ENCODE peak calls at places on chromosomes 2 and 18, in six cellular contexts. One of them, this sample, is unnamed. For H3K4me1, the result is how much of the 10 kb centered on the place peaks cover.

GRCh38 chr2:180124273-180124881 is 117.3 kb upstream of the CWC22 start:
- DNase-seq in SJSA1: no peak
- DNase-seq in transverse colon: no peak
- DNase-seq in A549: peak
- DNase-seq in astrocyte: peak
- DNase-seq in heart left ventricle: no peak
- DNase-seq in this sample: peak

GRCh38 chr2:170264865-170265264 is 86.9 kb downstream of the MYO3B start:
- DNase-seq in A549: no peak
- DNase-seq in heart left ventricle: no peak
- DNase-seq in SJSA1: no peak
- DNase-seq in transverse colon: no peak
- DNase-seq in astrocyte: no peak
- DNase-seq in this sample: no peak

GRCh38 chr2:28338046-28338753 is 54.5 kb upstream of the FOSL2 start:
- DNase-seq in astrocyte: peak
- DNase-seq in SJSA1: peak
- DNase-seq in A549: no peak
- DNase-seq in heart left ventricle: peak
- DNase-seq in transverse colon: peak
- DNase-seq in this sample: peak

GRCh38 chr2:72803151-72803550 is 22.7 kb downstream of the EXOC6B start:
- DNase-seq in transverse colon: no peak
- DNase-seq in A549: no peak
- DNase-seq in SJSA1: no peak
- DNase-seq in astrocyte: peak
- DNase-seq in heart left ventricle: no peak
- DNase-seq in this sample: no peak

GRCh38 chr2:40367032-40367431 is 84.9 kb downstream of the SLC8A1 start:
- DNase-seq in astrocyte: no peak
- DNase-seq in heart left ventricle: no peak
- DNase-seq in SJSA1: no peak
- DNase-seq in transverse colon: no peak
- DNase-seq in A549: no peak
- DNase-seq in this sample: no peak

GRCh38 chr18:75290737-75291358 is 80.3 kb downstream of the TSHZ1 start:
- DNase-seq in SJSA1: no peak
- DNase-seq in heart left ventricle: no peak
- DNase-seq in A549: no peak
- DNase-seq in astrocyte: no peak
- DNase-seq in transverse colon: no peak
- DNase-seq in this sample: no peak

GRCh38 chr2:176804392-176804791 is 408.2 kb upstream of the HNRNPA3 start:
- DNase-seq in astrocyte: no peak
- DNase-seq in SJSA1: no peak
- DNase-seq in A549: no peak
- DNase-seq in transverse colon: no peak
- DNase-seq in heart left ventricle: no peak
- DNase-seq in this sample: no peak

GRCh38 chr2:72993147-72993546 is 75.8 kb downstream of the EMX1 start:
- DNase-seq in A549: peak
- DNase-seq in SJSA1: peak
- DNase-seq in transverse colon: no peak
- DNase-seq in astrocyte: no peak
- DNase-seq in heart left ventricle: peak
- DNase-seq in this sample: peak

GRCh38 chr2:37232131-37232933 is 874 bp downstream of the NDUFAF7 start:
- DNase-seq in heart left ventricle: no peak
- DNase-seq in astrocyte: peak
- DNase-seq in transverse colon: peak
- DNase-seq in A549: peak
- DNase-seq in SJSA1: no peak
- DNase-seq in this sample: peak

GRCh38 chr18:75139226-75139911 is 69.6 kb downstream of the PTGR3 start:
- DNase-seq in heart left ventricle: no peak
- DNase-seq in astrocyte: no peak
- DNase-seq in transverse colon: no peak
- DNase-seq in A549: no peak
- DNase-seq in SJSA1: no peak
- DNase-seq in this sample: no peak

GRCh38 chr2:55136138-55136541 is 85.9 kb upstream of the RTN4 start:
- DNase-seq in transverse colon: peak
- DNase-seq in SJSA1: no peak
- DNase-seq in astrocyte: no peak
- DNase-seq in A549: no peak
- DNase-seq in heart left ventricle: no peak
- DNase-seq in this sample: no peak

GRCh38 chr2:237968048-237968862 is 1.4 kb downstream of the UBE2F start:
- DNase-seq in A549: peak
- DNase-seq in transverse colon: peak
- DNase-seq in astrocyte: peak
- DNase-seq in SJSA1: no peak
- DNase-seq in heart left ventricle: peak
- DNase-seq in this sample: no peak

GRCh38 chr2:48699377-48699951 is 56.1 kb downstream of the LHCGR start:
- DNase-seq in transverse colon: no peak
- DNase-seq in astrocyte: peak
- DNase-seq in SJSA1: no peak
- DNase-seq in heart left ventricle: no peak
- DNase-seq in A549: no peak
- DNase-seq in this sample: no peak

GRCh38 chr2:193670478-193670877 is 1475.7 kb upstream of the TMEFF2 start:
- DNase-seq in astrocyte: no peak
- DNase-seq in transverse colon: no peak
- DNase-seq in A549: no peak
- DNase-seq in heart left ventricle: no peak
- DNase-seq in SJSA1: no peak
- DNase-seq in this sample: no peak

GRCh38 chr2:220949476-220949875 is 622.6 kb downstream of the EPHA4 start:
- DNase-seq in transverse colon: no peak
- DNase-seq in heart left ventricle: no peak
- DNase-seq in A549: no peak
- DNase-seq in astrocyte: peak
- DNase-seq in SJSA1: no peak
- DNase-seq in this sample: no peak

GRCh38 chr18:11989966-11990380 is 8.7 kb downstream of the IMPA2 start:
- DNase-seq in SJSA1: no peak
- DNase-seq in heart left ventricle: no peak
- DNase-seq in astrocyte: no peak
- DNase-seq in transverse colon: no peak
- DNase-seq in A549: no peak
- DNase-seq in this sample: peak

GRCh38 chr2:64797881-64798590 is 144.3 kb upstream of the SERTAD2 start:
- DNase-seq in heart left ventricle: no peak
- DNase-seq in SJSA1: peak
- DNase-seq in A549: no peak
- DNase-seq in transverse colon: no peak
- DNase-seq in astrocyte: peak
- DNase-seq in this sample: peak

GRCh38 chr18:23243178-23243577 is 107.9 kb downstream of the CABLES1 start:
- DNase-seq in A549: no peak
- DNase-seq in astrocyte: no peak
- DNase-seq in transverse colon: no peak
- DNase-seq in heart left ventricle: no peak
- DNase-seq in SJSA1: no peak
- DNase-seq in this sample: no peak

GRCh38 chr2:127427376-127428056 is 9.3 kb downstream of the PROC start:
- DNase-seq in heart left ventricle: no peak
- DNase-seq in SJSA1: no peak
- DNase-seq in A549: no peak
- DNase-seq in transverse colon: no peak
- DNase-seq in astrocyte: no peak
- DNase-seq in this sample: no peak

GRCh38 chr18:30081122-30081521 is 961.4 kb downstream of the DSC3 start:
- DNase-seq in astrocyte: no peak
- DNase-seq in heart left ventricle: no peak
- DNase-seq in SJSA1: no peak
- DNase-seq in A549: no peak
- DNase-seq in transverse colon: no peak
- DNase-seq in this sample: no peak

GRCh38 chr2:46917628-46918027 is 2.0 kb upstream of the MCFD2 start:
- DNase-seq in heart left ventricle: no peak
- DNase-seq in astrocyte: no peak
- DNase-seq in SJSA1: no peak
- DNase-seq in A549: no peak
- DNase-seq in transverse colon: no peak
- DNase-seq in this sample: no peak

GRCh38 chr2:172129404-172129803 is 26.7 kb upstream of the DLX2 start:
- DNase-seq in transverse colon: no peak
- DNase-seq in heart left ventricle: no peak
- DNase-seq in A549: no peak
- DNase-seq in SJSA1: no peak
- DNase-seq in astrocyte: no peak
- DNase-seq in this sample: no peak

GRCh38 chr2:178592655-178593054 is 112.4 kb downstream of the PLEKHA3 start:
- DNase-seq in A549: no peak
- DNase-seq in SJSA1: no peak
- DNase-seq in transverse colon: no peak
- DNase-seq in heart left ventricle: no peak
- DNase-seq in astrocyte: no peak
- DNase-seq in this sample: no peak

GRCh38 chr2:227125506-227125905 is 38.5 kb downstream of the COL4A4 start:
- DNase-seq in SJSA1: no peak
- DNase-seq in heart left ventricle: no peak
- DNase-seq in transverse colon: no peak
- DNase-seq in astrocyte: no peak
- DNase-seq in A549: peak
- DNase-seq in this sample: no peak

GRCh38 chr2:112182581-112183034 is 44.4 kb downstream of the FBLN7 start:
- DNase-seq in SJSA1: no peak
- DNase-seq in A549: no peak
- DNase-seq in astrocyte: no peak
- DNase-seq in heart left ventricle: no peak
- DNase-seq in transverse colon: no peak
- DNase-seq in this sample: peak

GRCh38 chr2:191675807-191676667 is 1.9 kb upstream of the NABP1 start:
- DNase-seq in heart left ventricle: peak
- DNase-seq in SJSA1: no peak
- DNase-seq in A549: no peak
- DNase-seq in transverse colon: peak
- DNase-seq in astrocyte: no peak
- DNase-seq in this sample: no peak

GRCh38 chr18:23337599-23338444 is 115.3 kb upstream of the RIOK3 start:
- DNase-seq in astrocyte: peak
- DNase-seq in A549: peak
- DNase-seq in transverse colon: no peak
- DNase-seq in heart left ventricle: no peak
- DNase-seq in SJSA1: no peak
- DNase-seq in this sample: no peak

GRCh38 chr2:14137643-14138042 is 494.9 kb upstream of the LRATD1 start:
- DNase-seq in astrocyte: no peak
- DNase-seq in heart left ventricle: no peak
- DNase-seq in A549: peak
- DNase-seq in SJSA1: no peak
- DNase-seq in transverse colon: no peak
- DNase-seq in this sample: no peak

GRCh38 chr2:127479866-127480743 is 46.2 kb downstream of the IWS1 start:
- DNase-seq in transverse colon: no peak
- DNase-seq in SJSA1: no peak
- DNase-seq in astrocyte: no peak
- DNase-seq in heart left ventricle: no peak
- DNase-seq in A549: no peak
- DNase-seq in this sample: no peak

DNA sequence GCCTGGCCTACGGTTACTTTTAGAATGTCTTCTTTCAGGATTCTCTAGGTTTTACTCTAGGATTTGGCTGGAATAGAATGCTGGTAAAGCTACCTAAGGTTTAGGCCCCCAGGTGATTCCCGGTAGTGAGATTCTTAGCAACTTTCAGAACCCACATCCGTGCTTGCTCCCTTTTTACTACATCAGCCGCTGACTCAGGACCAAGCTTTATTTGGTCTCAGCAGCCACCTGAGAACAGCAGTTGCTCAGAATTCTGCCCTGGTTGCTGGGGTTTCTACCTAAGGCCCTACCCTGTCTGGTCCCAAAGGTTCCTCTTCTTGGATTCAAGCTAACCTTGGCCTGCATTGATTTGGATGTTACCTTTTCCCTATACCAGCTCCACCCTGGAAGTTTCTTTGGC is 36.1 kb upstream of the NDUFV2 start:
- DNase-seq in A549: no peak
- DNase-seq in heart left ventricle: no peak
- DNase-seq in SJSA1: no peak
- DNase-seq in astrocyte: no peak
- DNase-seq in transverse colon: no peak
- DNase-seq in this sample: no peak
- H3K4me1 ChIP-seq in A549: under half
- H3K4me1 ChIP-seq in heart left ventricle: under half
- H3K4me1 ChIP-seq in SJSA1: under half
- H3K4me1 ChIP-seq in astrocyte: under half
- H3K4me1 ChIP-seq in transverse colon: under half
- H3K4me1 ChIP-seq in this sample: under half

DNA sequence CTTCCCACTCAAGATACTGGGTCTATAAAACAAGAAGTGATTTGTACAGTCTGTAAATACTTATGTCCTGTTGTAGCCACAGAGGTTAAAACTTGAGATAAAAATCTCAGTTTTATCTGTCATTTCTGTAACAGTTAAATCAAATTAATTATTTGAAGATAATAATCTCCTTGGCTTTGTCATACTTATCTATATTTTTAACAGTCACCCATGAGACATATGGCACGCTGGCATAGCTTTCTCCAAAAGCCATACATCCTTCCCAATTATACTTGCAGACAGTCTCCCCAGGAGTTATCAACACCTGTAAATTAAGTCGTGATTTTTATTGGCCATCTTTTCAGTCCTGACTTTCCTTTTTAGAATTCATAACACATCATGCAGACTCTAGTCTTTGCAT is 68.9 kb upstream of the UNC80 start:
- DNase-seq in A549: no peak
- DNase-seq in heart left ventricle: no peak
- DNase-seq in transverse colon: no peak
- DNase-seq in SJSA1: no peak
- DNase-seq in astrocyte: no peak
- DNase-seq in this sample: no peak
- H3K4me1 ChIP-seq in A549: under half
- H3K4me1 ChIP-seq in heart left ventricle: under half
- H3K4me1 ChIP-seq in transverse colon: under half
- H3K4me1 ChIP-seq in SJSA1: under half
- H3K4me1 ChIP-seq in astrocyte: under half
- H3K4me1 ChIP-seq in this sample: under half

GRCh38 chr18:55101458-55101824 is 142.2 kb upstream of the CCDC68 start:
- DNase-seq in A549: no peak
- DNase-seq in transverse colon: no peak
- DNase-seq in heart left ventricle: no peak
- DNase-seq in astrocyte: peak
- DNase-seq in SJSA1: no peak
- DNase-seq in this sample: no peak
- H3K4me1 ChIP-seq in A549: under half
- H3K4me1 ChIP-seq in transverse colon: under half
- H3K4me1 ChIP-seq in heart left ventricle: under half
- H3K4me1 ChIP-seq in astrocyte: under half
- H3K4me1 ChIP-seq in SJSA1: under half
- H3K4me1 ChIP-seq in this sample: under half

GRCh38 chr18:51165296-51165695 is 32.2 kb downstream of the MEX3C start:
- DNase-seq in heart left ventricle: no peak
- DNase-seq in A549: no peak
- DNase-seq in SJSA1: no peak
- DNase-seq in transverse colon: no peak
- DNase-seq in astrocyte: no peak
- DNase-seq in this sample: no peak
- H3K4me1 ChIP-seq in heart left ventricle: under half
- H3K4me1 ChIP-seq in A549: under half
- H3K4me1 ChIP-seq in SJSA1: under half
- H3K4me1 ChIP-seq in transverse colon: under half
- H3K4me1 ChIP-seq in astrocyte: under half
- H3K4me1 ChIP-seq in this sample: under half

GRCh38 chr2:56565143-56565542 is 381.4 kb downstream of the CCDC85A start:
- DNase-seq in SJSA1: no peak
- DNase-seq in A549: no peak
- DNase-seq in heart left ventricle: no peak
- DNase-seq in astrocyte: peak
- DNase-seq in transverse colon: no peak
- DNase-seq in this sample: no peak
- H3K4me1 ChIP-seq in SJSA1: under half
- H3K4me1 ChIP-seq in A549: under half
- H3K4me1 ChIP-seq in heart left ventricle: under half
- H3K4me1 ChIP-seq in astrocyte: under half
- H3K4me1 ChIP-seq in transverse colon: under half
- H3K4me1 ChIP-seq in this sample: under half